ENCODE peak calls at places on chromosomes 3 and 15, in five cellular contexts. One of them, this sample, is unnamed.

GRCh38 chr15:72099155-72099554 is 18.8 kb downstream of the MYO9A start:
- DNase-seq in cardiac fibroblast: no peak
- DNase-seq in GM12865: no peak
- DNase-seq in coronary artery: no peak
- DNase-seq in nephron progenitor cell: no peak
- DNase-seq in this sample: no peak

GRCh38 chr15:72382146-72382545 is 6.3 kb upstream of the HEXA start:
- DNase-seq in cardiac fibroblast: peak; percentile 17
- DNase-seq in GM12865: peak; percentile 29
- DNase-seq in coronary artery: no peak
- DNase-seq in nephron progenitor cell: no peak
- DNase-seq in this sample: no peak

GRCh38 chr3:135987647-135988046 is 22.1 kb downstream of the PPP2R3A start:
- DNase-seq in cardiac fibroblast: peak; percentile 13
- DNase-seq in GM12865: no peak
- DNase-seq in coronary artery: no peak
- DNase-seq in nephron progenitor cell: no peak
- DNase-seq in this sample: no peak

GRCh38 chr3:55751730-55752129 is 264.6 kb upstream of the WNT5A start:
- DNase-seq in cardiac fibroblast: no peak
- DNase-seq in GM12865: no peak
- DNase-seq in coronary artery: no peak
- DNase-seq in nephron progenitor cell: no peak
- DNase-seq in this sample: no peak

GRCh38 chr3:52775877-52776276 is 1.5 kb upstream of the ITIH1 start:
- DNase-seq in cardiac fibroblast: no peak
- DNase-seq in GM12865: no peak
- DNase-seq in coronary artery: no peak
- DNase-seq in nephron progenitor cell: no peak
- DNase-seq in this sample: no peak

GRCh38 chr3:124034016-124034808 is 42.3 kb upstream of the ROPN1 start:
- DNase-seq in cardiac fibroblast: no peak
- DNase-seq in GM12865: no peak
- DNase-seq in coronary artery: peak; percentile 79
- DNase-seq in nephron progenitor cell: peak; percentile 59
- DNase-seq in this sample: peak; percentile 15

GRCh38 chr3:98329392-98330124 is 24.1 kb upstream of the OR5K4 start:
- DNase-seq in cardiac fibroblast: peak; percentile 63
- DNase-seq in GM12865: peak; percentile 79
- DNase-seq in coronary artery: no peak
- DNase-seq in nephron progenitor cell: peak; percentile 56
- DNase-seq in this sample: peak; percentile 50

GRCh38 chr15:69303337-69304175 is 4.8 kb downstream of the PAQR5 start:
- DNase-seq in cardiac fibroblast: peak; percentile 60
- DNase-seq in GM12865: no peak
- DNase-seq in coronary artery: no peak
- DNase-seq in nephron progenitor cell: no peak
- DNase-seq in this sample: no peak

GRCh38 chr15:82093774-82094211 is 48.0 kb upstream of the MEX3B start:
- DNase-seq in cardiac fibroblast: peak; percentile 88
- DNase-seq in GM12865: no peak
- DNase-seq in coronary artery: no peak
- DNase-seq in nephron progenitor cell: no peak
- DNase-seq in this sample: no peak

GRCh38 chr3:38648024-38648658 is 1.3 kb downstream of the SCN5A start:
- DNase-seq in cardiac fibroblast: no peak
- DNase-seq in GM12865: no peak
- DNase-seq in coronary artery: no peak
- DNase-seq in nephron progenitor cell: no peak
- DNase-seq in this sample: no peak

GRCh38 chr3:179046497-179047353 is 24.9 kb downstream of the ZMAT3 start:
- DNase-seq in cardiac fibroblast: no peak
- DNase-seq in GM12865: peak; percentile 88
- DNase-seq in coronary artery: no peak
- DNase-seq in nephron progenitor cell: no peak
- DNase-seq in this sample: no peak

GRCh38 chr15:63601727-63602185 is 4.6 kb downstream of the FBXL22 start:
- DNase-seq in cardiac fibroblast: no peak
- DNase-seq in GM12865: peak; percentile 56
- DNase-seq in coronary artery: no peak
- DNase-seq in nephron progenitor cell: no peak
- DNase-seq in this sample: no peak

GRCh38 chr3:23805881-23806321 is at the start of gene UBE2E1:
- DNase-seq in cardiac fibroblast: peak; percentile 81
- DNase-seq in GM12865: peak; percentile 90
- DNase-seq in coronary artery: peak; percentile 84
- DNase-seq in nephron progenitor cell: peak; percentile 69
- DNase-seq in this sample: peak; percentile 55

GRCh38 chr3:17041009-17041408 is 156.3 kb downstream of the PLCL2 start:
- DNase-seq in cardiac fibroblast: no peak
- DNase-seq in GM12865: no peak
- DNase-seq in coronary artery: no peak
- DNase-seq in nephron progenitor cell: no peak
- DNase-seq in this sample: no peak

GRCh38 chr3:140022061-140022781 is 87.2 kb downstream of the CLSTN2 start:
- DNase-seq in cardiac fibroblast: no peak
- DNase-seq in GM12865: no peak
- DNase-seq in coronary artery: no peak
- DNase-seq in nephron progenitor cell: no peak
- DNase-seq in this sample: no peak

GRCh38 chr15:24985224-24985623 is 30.4 kb downstream of the SNRPN start:
- DNase-seq in cardiac fibroblast: no peak
- DNase-seq in GM12865: no peak
- DNase-seq in coronary artery: no peak
- DNase-seq in nephron progenitor cell: no peak
- DNase-seq in this sample: no peak

GRCh38 chr3:22007376-22007775 is 256.4 kb upstream of the ZNF385D start:
- DNase-seq in cardiac fibroblast: peak; percentile 5
- DNase-seq in GM12865: no peak
- DNase-seq in coronary artery: no peak
- DNase-seq in nephron progenitor cell: no peak
- DNase-seq in this sample: no peak

DNA sequence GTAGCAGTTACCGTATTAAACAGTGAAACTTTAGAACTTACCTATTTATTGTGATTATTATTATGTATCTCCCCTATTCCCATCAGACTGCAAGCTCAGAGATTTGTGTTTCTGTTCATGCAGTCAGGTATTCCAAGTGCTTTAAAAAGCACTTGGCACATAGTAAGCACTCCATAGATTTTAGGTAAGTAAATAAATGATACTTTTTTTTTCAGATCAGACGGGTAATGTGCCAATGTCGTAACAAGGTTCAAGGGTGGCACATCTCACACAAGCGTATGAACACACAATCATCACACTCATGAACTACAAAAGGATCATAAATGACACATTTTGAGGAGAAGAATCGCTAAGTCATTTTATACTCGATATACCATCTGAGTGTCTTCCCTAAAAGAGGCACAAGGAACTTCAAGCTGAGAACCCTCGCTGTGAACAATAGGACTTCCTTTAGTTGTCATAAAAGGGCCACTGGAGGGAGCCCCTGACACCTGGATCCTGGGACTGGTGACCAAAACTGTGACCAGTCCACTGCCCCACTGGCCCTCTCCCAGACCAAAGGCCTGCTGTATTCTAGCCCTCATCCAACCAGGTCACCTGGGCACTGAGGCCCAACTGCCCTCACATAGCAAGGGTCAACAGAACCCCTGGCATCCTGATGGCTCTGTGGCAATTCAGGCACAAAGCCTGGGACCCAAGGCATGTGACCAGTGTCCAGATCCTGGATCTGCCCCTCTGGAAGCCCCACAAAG is 32.1 kb downstream of the KIF9 start:
- DNase-seq in cardiac fibroblast: peak; percentile 50
- DNase-seq in GM12865: peak; percentile 23
- DNase-seq in coronary artery: no peak
- DNase-seq in nephron progenitor cell: peak; percentile 11
- DNase-seq in this sample: no peak
- TF ChIP-seq CTCF in cardiac fibroblast: peak; percentile 48
- TF ChIP-seq CTCF in GM12865: peak; percentile 34
- TF ChIP-seq CTCF in coronary artery: peak; percentile 17
- TF ChIP-seq CTCF in nephron progenitor cell: peak; percentile 38
- TF ChIP-seq CTCF in this sample: peak; percentile 40

DNA sequence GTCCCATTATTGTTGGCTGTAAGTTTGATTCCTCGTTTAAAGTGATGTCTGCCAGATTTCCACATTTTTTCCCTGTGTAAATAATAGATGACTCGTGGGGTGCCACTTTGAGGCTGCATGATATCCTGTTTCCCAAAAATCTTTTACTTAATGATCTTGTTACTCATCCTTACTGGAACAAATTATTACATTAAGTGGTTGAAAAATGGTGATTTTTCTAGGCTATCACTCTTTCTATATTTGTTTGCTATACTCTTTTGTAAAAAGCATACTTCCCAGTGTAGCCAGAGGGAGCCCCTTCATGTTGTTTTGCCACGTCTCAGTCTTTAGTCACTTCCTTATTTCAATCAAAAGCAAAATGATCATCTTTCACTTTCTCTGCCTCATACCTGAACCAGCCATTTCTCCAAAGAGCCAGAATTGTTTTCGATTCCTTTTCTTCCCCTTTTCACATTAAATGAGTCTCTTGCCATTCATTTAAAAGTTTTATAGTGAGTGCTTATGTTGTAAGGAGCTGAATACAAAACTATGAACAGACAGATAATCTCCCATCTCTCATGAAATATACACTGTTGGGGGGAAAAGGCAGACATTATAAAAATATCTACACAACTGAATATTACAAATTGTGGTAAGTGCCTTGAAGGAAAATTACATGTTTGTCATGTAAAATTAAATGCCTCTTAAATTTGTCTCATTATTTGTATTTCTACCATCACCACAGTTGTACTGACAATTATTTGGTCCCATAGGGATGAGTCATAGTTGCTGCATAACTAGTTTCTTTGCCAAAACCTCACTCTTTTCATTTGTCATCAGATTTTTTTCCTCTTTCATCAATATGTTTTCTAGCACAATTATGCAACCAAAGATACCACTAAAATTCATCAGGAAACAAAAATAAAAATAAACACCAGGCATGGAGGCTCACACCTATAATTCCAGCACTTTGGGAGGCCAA is 41.5 kb downstream of the ADGRG7 start:
- DNase-seq in cardiac fibroblast: peak; percentile 50
- DNase-seq in GM12865: peak; percentile 61
- DNase-seq in coronary artery: no peak
- DNase-seq in nephron progenitor cell: no peak
- DNase-seq in this sample: no peak
- TF ChIP-seq CTCF in cardiac fibroblast: no peak
- TF ChIP-seq CTCF in GM12865: no peak
- TF ChIP-seq CTCF in coronary artery: no peak
- TF ChIP-seq CTCF in nephron progenitor cell: no peak
- TF ChIP-seq CTCF in this sample: no peak

GRCh38 chr15:56491110-56491722 is 26.3 kb upstream of the MNS1 start:
- DNase-seq in cardiac fibroblast: peak; percentile 88
- DNase-seq in GM12865: peak; percentile 88
- DNase-seq in coronary artery: no peak
- DNase-seq in nephron progenitor cell: peak; percentile 68
- DNase-seq in this sample: peak; percentile 65

GRCh38 chr15:56492786-56493555 is 28.0 kb upstream of the MNS1 start:
- DNase-seq in cardiac fibroblast: no peak
- DNase-seq in GM12865: no peak
- DNase-seq in coronary artery: no peak
- DNase-seq in nephron progenitor cell: no peak
- DNase-seq in this sample: no peak

GRCh38 chr15:56495050-56495449 is 30.1 kb upstream of the MNS1 start:
- DNase-seq in cardiac fibroblast: no peak
- DNase-seq in GM12865: no peak
- DNase-seq in coronary artery: no peak
- DNase-seq in nephron progenitor cell: no peak
- DNase-seq in this sample: no peak

DNA sequence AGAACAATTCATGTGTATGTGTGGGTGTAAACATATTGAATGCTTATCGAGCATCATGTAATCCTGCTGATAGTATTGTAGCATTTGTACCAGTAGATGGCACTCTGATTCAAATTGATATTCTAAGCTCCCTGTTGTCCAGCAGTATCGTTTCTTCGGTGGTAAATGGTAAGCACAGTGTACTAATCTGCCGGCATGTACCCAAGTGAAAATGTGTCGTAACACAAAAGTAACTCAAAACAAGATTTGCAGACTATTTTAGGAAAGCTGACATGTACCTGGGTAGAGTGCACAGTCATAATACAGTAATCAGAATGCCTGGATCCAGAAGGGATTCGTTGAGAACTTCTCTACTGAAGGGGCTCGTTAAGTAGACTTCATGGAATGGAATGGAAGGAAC is 31.7 kb upstream of the MNS1 start:
- DNase-seq in cardiac fibroblast: peak; percentile 87
- DNase-seq in GM12865: peak; percentile 80
- DNase-seq in coronary artery: no peak
- DNase-seq in nephron progenitor cell: no peak
- DNase-seq in this sample: no peak
- TF ChIP-seq CTCF in cardiac fibroblast: peak; percentile 64
- TF ChIP-seq CTCF in GM12865: peak; percentile 62
- TF ChIP-seq CTCF in coronary artery: peak; percentile 43
- TF ChIP-seq CTCF in nephron progenitor cell: peak; percentile 64
- TF ChIP-seq CTCF in this sample: peak; percentile 86

GRCh38 chr3:126925411-126926171 is 57.3 kb upstream of the PLXNA1 start:
- DNase-seq in cardiac fibroblast: no peak
- DNase-seq in GM12865: no peak
- DNase-seq in coronary artery: no peak
- DNase-seq in nephron progenitor cell: no peak
- DNase-seq in this sample: no peak

GRCh38 chr3:126927846-126928245 is 55.1 kb upstream of the PLXNA1 start:
- DNase-seq in cardiac fibroblast: no peak
- DNase-seq in GM12865: no peak
- DNase-seq in coronary artery: no peak
- DNase-seq in nephron progenitor cell: no peak
- DNase-seq in this sample: no peak

GRCh38 chr3:126927405-126927750 is 55.5 kb upstream of the PLXNA1 start:
- DNase-seq in cardiac fibroblast: no peak
- DNase-seq in GM12865: no peak
- DNase-seq in coronary artery: no peak
- DNase-seq in nephron progenitor cell: no peak
- DNase-seq in this sample: no peak

GRCh38 chr3:126928921-126929485 is 53.9 kb upstream of the PLXNA1 start:
- DNase-seq in cardiac fibroblast: no peak
- DNase-seq in GM12865: no peak
- DNase-seq in coronary artery: no peak
- DNase-seq in nephron progenitor cell: no peak
- DNase-seq in this sample: no peak

DNA sequence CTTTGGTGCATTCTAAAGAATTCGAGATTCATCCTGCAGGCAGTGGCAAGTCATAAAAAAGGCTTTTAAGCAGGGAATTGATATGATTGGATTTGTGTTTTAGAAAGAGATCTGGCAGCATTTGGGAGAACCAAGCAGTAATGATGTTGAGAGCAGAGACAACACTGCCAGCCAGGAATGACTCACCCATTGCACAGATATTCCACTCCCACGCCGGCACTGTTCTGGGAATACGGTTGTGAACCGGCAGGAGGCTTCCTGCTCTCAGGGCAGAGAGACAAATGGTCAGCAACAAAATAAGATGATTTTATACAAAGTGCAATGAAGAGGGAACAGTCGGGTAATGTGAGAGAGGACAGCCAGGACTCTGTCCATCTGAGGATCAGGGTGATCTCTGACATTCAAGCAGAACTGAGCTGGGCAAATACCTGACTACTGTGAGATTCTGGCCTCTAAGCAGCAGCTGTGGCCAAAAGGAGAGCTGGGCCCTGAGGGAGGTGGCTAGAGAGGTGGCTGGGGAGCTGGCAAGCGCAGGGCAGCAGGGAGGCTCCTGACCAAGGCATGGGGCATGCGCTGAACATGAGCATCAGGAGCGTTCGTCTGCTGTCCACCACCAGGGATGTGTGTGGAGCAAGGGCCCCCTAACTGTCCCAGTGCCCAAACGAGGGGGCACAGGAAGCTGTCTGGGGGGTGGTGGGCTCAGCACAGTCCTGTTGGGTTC is 56.1 kb upstream of the PLXNA1 start:
- DNase-seq in cardiac fibroblast: peak; percentile 90
- DNase-seq in GM12865: no peak
- DNase-seq in coronary artery: peak; percentile 86
- DNase-seq in nephron progenitor cell: no peak
- DNase-seq in this sample: no peak
- TF ChIP-seq CTCF in cardiac fibroblast: peak; percentile 68
- TF ChIP-seq CTCF in GM12865: no peak
- TF ChIP-seq CTCF in coronary artery: no peak
- TF ChIP-seq CTCF in nephron progenitor cell: no peak
- TF ChIP-seq CTCF in this sample: no peak